ENCODE peak calls at places on chromosomes 6 and 20, in six cellular contexts. F, V, R, U, E and I are unnamed samples.

GRCh38 chr20:1324598-1325172 is 4.3 kb downstream of the SDCBP2 start:
- DNase-seq in F (no peak), V (peak; percentile 61), R (no peak), U (no peak), E (peak; percentile 91), I (peak; percentile 23)

GRCh38 chr6:31070711-31071197 is 41.6 kb downstream of the C6orf15 start:
- DNase-seq in F (peak; percentile 56), V (peak; percentile 60), R (peak; percentile 61), U (peak; percentile 68), E (peak; percentile 84), I (no peak)

GRCh38 chr20:35093245-35093884 is 758 bp upstream of the TRPC4AP start:
- DNase-seq in F (no peak), V (no peak), R (no peak), U (no peak), E (peak; percentile 82), I (peak; percentile 6)

GRCh38 chr6:143410859-143411270 is 39.6 kb downstream of the ADAT2 start:
- DNase-seq in F (no peak), V (no peak), R (no peak), U (no peak), E (peak; percentile 54), I (no peak)

GRCh38 chr6:36493859-36494258 is 51.1 kb downstream of the KCTD20 start:
- DNase-seq in F (no peak), V (no peak), R (no peak), U (no peak), E (no peak), I (no peak)

GRCh38 chr6:112231609-112232060 is 22.7 kb downstream of the LAMA4 start:
- DNase-seq in F (no peak), V (no peak), R (no peak), U (no peak), E (peak; percentile 49), I (no peak)

GRCh38 chr20:10718671-10719070 is 44.9 kb upstream of the JAG1 start:
- DNase-seq in F (no peak), V (no peak), R (no peak), U (no peak), E (no peak), I (no peak)

GRCh38 chr6:77425216-77425615 is 38.1 kb downstream of the HTR1B start:
- DNase-seq in F (no peak), V (no peak), R (no peak), U (no peak), E (no peak), I (no peak)

GRCh38 chr20:33925867-33926266 is 67.8 kb upstream of the RALY start:
- DNase-seq in F (no peak), V (no peak), R (no peak), U (no peak), E (peak; percentile 42), I (no peak)

GRCh38 chr6:39793528-39793927 is 1.4 kb downstream of the DAAM2 start:
- DNase-seq in F (no peak), V (no peak), R (no peak), U (no peak), E (no peak), I (no peak)

GRCh38 chr6:157269261-157269794 is 54.0 kb downstream of the TMEM242 start:
- DNase-seq in F (no peak), V (no peak), R (peak; percentile 41), U (no peak), E (peak; percentile 60), I (no peak)

GRCh38 chr6:89689732-89690131 is 51.2 kb upstream of the LYRM2 start:
- DNase-seq in F (peak; percentile 60), V (no peak), R (no peak), U (peak; percentile 78), E (no peak), I (no peak)

GRCh38 chr6:129104560-129104959 is 221.6 kb downstream of the LAMA2 start:
- DNase-seq in F (no peak), V (no peak), R (no peak), U (no peak), E (no peak), I (no peak)

GRCh38 chr6:92339891-92340290 is 1079.5 kb downstream of the EPHA7 start:
- DNase-seq in F (no peak), V (no peak), R (no peak), U (no peak), E (no peak), I (no peak)

GRCh38 chr6:3247255-3248146 is 11.2 kb upstream of the PSMG4 start:
- DNase-seq in F (peak; percentile 97), V (peak; percentile 87), R (peak; percentile 91), U (peak; percentile 68), E (peak; percentile 97), I (no peak)

GRCh38 chr6:159093608-159094443 is 49.0 kb upstream of the TAGAP start:
- DNase-seq in F (no peak), V (no peak), R (no peak), U (no peak), E (no peak), I (no peak)

GRCh38 chr6:121759370-121759769 is 323.9 kb downstream of the GJA1 start:
- DNase-seq in F (no peak), V (no peak), R (no peak), U (no peak), E (no peak), I (no peak)

GRCh38 chr6:47787620-47788497 is 6.0 kb downstream of the OPN5 start:
- DNase-seq in F (peak; percentile 18), V (peak; percentile 20), R (peak; percentile 84), U (peak; percentile 78), E (peak; percentile 51), I (peak; percentile 17)

GRCh38 chr6:137827977-137828815 is 38.9 kb upstream of the TNFAIP3 start:
- DNase-seq in F (no peak), V (no peak), R (no peak), U (no peak), E (no peak), I (no peak)

GRCh38 chr6:153485072-153485471 is 354.0 kb upstream of the RGS17 start:
- DNase-seq in F (no peak), V (no peak), R (no peak), U (no peak), E (no peak), I (no peak)

GRCh38 chr20:63021356-63022321 is 14.9 kb upstream of the BHLHE23 start:
- DNase-seq in F (no peak), V (no peak), R (peak; percentile 66), U (no peak), E (no peak), I (no peak)

GRCh38 chr6:7631466-7631865 is 41.5 kb downstream of the SNRNP48 start:
- DNase-seq in F (no peak), V (no peak), R (no peak), U (no peak), E (no peak), I (no peak)

GRCh38 chr20:20037960-20038359 is 14.3 kb downstream of the CRNKL1 start:
- DNase-seq in F (no peak), V (peak; percentile 43), R (no peak), U (no peak), E (peak; percentile 79), I (no peak)

GRCh38 chr20:34615477-34615876 is 57.0 kb downstream of the MAP1LC3A start:
- DNase-seq in F (no peak), V (no peak), R (no peak), U (no peak), E (peak; percentile 49), I (no peak)

GRCh38 chr6:19979059-19979458 is 141.9 kb downstream of the ID4 start:
- DNase-seq in F (no peak), V (no peak), R (no peak), U (no peak), E (no peak), I (no peak)

GRCh38 chr6:163529605-163530004 is 115.1 kb downstream of the QKI start:
- DNase-seq in F (no peak), V (peak; percentile 69), R (no peak), U (no peak), E (peak; percentile 92), I (no peak)